ENCODE peak calls at places on chromosomes 6 and 20, in five cellular contexts. U is nephron progenitor cell, H is HFFc6, I is left ventricle myocardium inferior, T is NB4. P is an unnamed sample.

GRCh38 chr6:71721642-71722041 is 164.7 kb upstream of the RIMS1 start:
- DNase-seq in T (no peak), I (no peak), U (no peak), H (no peak), P (no peak)

GRCh38 chr6:159451051-159451450 is 242.0 kb downstream of the SOD2 start:
- DNase-seq in I (no peak), T (no peak), U (no peak), H (no peak), P (no peak)

GRCh38 chr6:135939216-135939610 is 87.7 kb downstream of the PDE7B start:
- DNase-seq in U (no peak), T (no peak), H (no peak), I (no peak), P (no peak)

GRCh38 chr6:19836799-19837510 is at the start of gene ID4:
- DNase-seq in U (peak), T (no peak), I (peak), H (peak), P (peak)

GRCh38 chr6:107101661-107102413 is 13.5 kb downstream of the BEND3 start:
- DNase-seq in T (no peak), U (no peak), H (no peak), I (no peak), P (no peak)

GRCh38 chr20:60102665-60103210 is 144.5 kb downstream of the CDH26 start:
- DNase-seq in I (no peak), U (no peak), H (no peak), T (peak), P (no peak)

GRCh38 chr20:152131-152530 is 5.1 kb upstream of the DEFB127 start:
- DNase-seq in T (no peak), I (no peak), U (no peak), H (no peak), P (no peak)

GRCh38 chr6:154719854-154720253 is 13.4 kb upstream of the SCAF8 start:
- DNase-seq in U (no peak), T (no peak), I (no peak), H (no peak), P (no peak)

GRCh38 chr6:159098636-159099106 is 53.9 kb upstream of the TAGAP start:
- DNase-seq in I (no peak), U (no peak), H (no peak), T (peak), P (no peak)

GRCh38 chr20:4216142-4216735 is 200.9 kb upstream of the RNF24 start:
- DNase-seq in U (no peak), T (no peak), I (no peak), H (peak), P (no peak)

GRCh38 chr6:157653521-157653920 is 169.5 kb upstream of the SNX9 start:
- DNase-seq in T (no peak), H (no peak), U (no peak), I (no peak), P (no peak)

GRCh38 chr20:18307301-18307700 is 19.0 kb downstream of the ZNF133 start:
- DNase-seq in U (no peak), H (no peak), I (no peak), T (no peak), P (no peak)

GRCh38 chr20:46903256-46903655 is 8.6 kb downstream of the EYA2 start:
- DNase-seq in U (no peak), I (no peak), T (no peak), H (no peak), P (no peak)

GRCh38 chr6:28974505-28974904 is 30.6 kb downstream of the ZNF311 start:
- DNase-seq in T (peak), I (no peak), U (no peak), H (no peak), P (no peak)

GRCh38 chr6:90028080-90028778 is 134.0 kb downstream of the GJA10 start:
- DNase-seq in U (no peak), T (peak), H (no peak), I (no peak), P (no peak)

GRCh38 chr6:100163035-100163434 is 169.0 kb upstream of the MCHR2 start:
- DNase-seq in I (no peak), U (no peak), T (no peak), H (no peak), P (no peak)

GRCh38 chr20:6178537-6178936 is 55.7 kb upstream of the FERMT1 start:
- DNase-seq in H (peak), T (peak), U (no peak), I (no peak), P (peak)
- TF ChIP-seq CTCF in H (peak), T (peak), U (peak), I (peak), P (peak)

DNA sequence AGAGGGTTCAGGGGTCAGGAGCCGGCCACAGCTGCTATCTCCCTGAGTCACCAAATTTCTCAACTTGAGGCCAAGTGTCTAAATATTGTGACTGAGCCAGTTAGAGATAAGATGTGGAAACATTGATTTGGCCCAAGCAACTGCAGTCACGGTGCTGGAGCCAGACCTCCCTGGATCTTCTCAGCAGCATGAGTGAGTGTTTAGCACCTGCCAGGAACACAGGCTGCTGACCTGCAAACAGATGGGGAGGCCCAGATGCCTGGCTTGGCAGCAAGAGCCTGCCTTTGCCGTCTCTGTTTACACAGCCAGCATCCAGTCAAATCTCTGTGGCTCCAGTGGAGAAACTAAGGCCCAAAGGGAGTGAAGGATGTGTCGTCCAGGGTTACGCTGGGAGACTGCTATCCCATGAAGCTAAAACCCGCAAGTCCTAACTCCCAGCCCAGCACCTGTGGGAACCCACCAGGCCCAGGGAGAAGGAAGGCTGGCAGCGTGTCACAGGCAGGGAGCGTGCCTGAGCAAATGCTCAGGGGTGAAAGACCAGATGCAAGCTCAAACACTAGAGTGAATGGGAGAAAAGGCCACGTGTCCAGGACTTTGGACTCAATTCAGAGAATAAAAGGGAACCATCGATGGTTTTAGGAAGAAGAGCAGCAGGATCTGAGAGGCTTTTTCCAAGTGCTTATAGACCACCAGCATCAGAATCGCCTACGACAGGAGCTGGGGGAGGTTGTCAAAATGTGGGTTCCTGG is 15.9 kb upstream of the PTGIS start:
- DNase-seq in I (peak), U (no peak), T (peak), H (peak), P (peak)
- TF ChIP-seq CTCF in I (no peak), U (no peak), T (no peak), H (no peak), P (no peak)

GRCh38 chr20:31596831-31597482 is 8.1 kb upstream of the ID1 start:
- DNase-seq in I (no peak), T (no peak), U (no peak), H (no peak), P (no peak)
- TF ChIP-seq CTCF in I (no peak), T (no peak), U (no peak), H (no peak), P (no peak)

GRCh38 chr20:37543828-37544227 is 16.2 kb upstream of the BLCAP start:
- DNase-seq in I (no peak), U (no peak), T (peak), H (peak), P (no peak)
- TF ChIP-seq CTCF in I (peak), U (peak), T (peak), H (peak), P (peak)

GRCh38 chr6:105102186-105102585 is 77.6 kb downstream of the POPDC3 start:
- DNase-seq in U (no peak), T (no peak), I (no peak), H (no peak), P (no peak)
- TF ChIP-seq CTCF in U (no peak), T (no peak), I (no peak), H (no peak), P (no peak)

P was measured in AG09319.